ENCODE peak calls at places on chromosomes 12 and 14, in seven cellular contexts. One of them, this sample, is unnamed.
A peak's percentile ranks its signal among the peaks of the same experiment; 100 is the strongest.

GRCh38 chr12:131738196-131738595 is 27.3 kb downstream of the SFSWAP start:
- DNase-seq in mesendoderm: no peak
- DNase-seq in H1: no peak
- DNase-seq in H9: no peak
- DNase-seq in IMR-90: no peak
- DNase-seq in mesenchymal stem cell: no peak
- DNase-seq in neuronal stem cell: no peak
- DNase-seq in this sample: no peak

GRCh38 chr14:100842799-100843198 is 16.9 kb downstream of the MEG3 start:
- DNase-seq in mesendoderm: no peak
- DNase-seq in H1: no peak
- DNase-seq in H9: no peak
- DNase-seq in IMR-90: peak; percentile 95
- DNase-seq in mesenchymal stem cell: peak; percentile 98
- DNase-seq in neuronal stem cell: no peak
- DNase-seq in this sample: no peak

GRCh38 chr14:97442363-97442762 is 645.2 kb downstream of the VRK1 start:
- DNase-seq in mesendoderm: no peak
- DNase-seq in H1: no peak
- DNase-seq in H9: no peak
- DNase-seq in IMR-90: no peak
- DNase-seq in mesenchymal stem cell: no peak
- DNase-seq in neuronal stem cell: no peak
- DNase-seq in this sample: no peak

GRCh38 chr12:89019439-89020120 is 332.7 kb downstream of the DUSP6 start:
- DNase-seq in mesendoderm: peak; percentile 92
- DNase-seq in H1: peak; percentile 81
- DNase-seq in H9: peak; percentile 89
- DNase-seq in IMR-90: peak; percentile 88
- DNase-seq in mesenchymal stem cell: peak; percentile 87
- DNase-seq in neuronal stem cell: peak; percentile 76
- DNase-seq in this sample: peak; percentile 72

GRCh38 chr12:76460807-76461206 is 98.8 kb downstream of the OSBPL8 start:
- DNase-seq in mesendoderm: no peak
- DNase-seq in H1: no peak
- DNase-seq in H9: no peak
- DNase-seq in IMR-90: no peak
- DNase-seq in mesenchymal stem cell: no peak
- DNase-seq in neuronal stem cell: no peak
- DNase-seq in this sample: no peak

GRCh38 chr12:21972055-21972454 is 30.8 kb upstream of the ABCC9 start:
- DNase-seq in mesendoderm: no peak
- DNase-seq in H1: no peak
- DNase-seq in H9: no peak
- DNase-seq in IMR-90: peak; percentile 34
- DNase-seq in mesenchymal stem cell: no peak
- DNase-seq in neuronal stem cell: no peak
- DNase-seq in this sample: no peak

GRCh38 chr12:28367326-28367725 is 177.1 kb downstream of the CCDC91 start:
- DNase-seq in mesendoderm: no peak
- DNase-seq in H1: no peak
- DNase-seq in H9: no peak
- DNase-seq in IMR-90: no peak
- DNase-seq in mesenchymal stem cell: no peak
- DNase-seq in neuronal stem cell: no peak
- DNase-seq in this sample: no peak

GRCh38 chr14:43306053-43306452 is 1201.0 kb downstream of the FSCB start:
- DNase-seq in mesendoderm: no peak
- DNase-seq in H1: no peak
- DNase-seq in H9: no peak
- DNase-seq in IMR-90: no peak
- DNase-seq in mesenchymal stem cell: no peak
- DNase-seq in neuronal stem cell: no peak
- DNase-seq in this sample: no peak

GRCh38 chr12:87383705-87384104 is 645.5 kb downstream of the C12orf50 start:
- DNase-seq in mesendoderm: peak; percentile 42
- DNase-seq in H1: no peak
- DNase-seq in H9: no peak
- DNase-seq in IMR-90: peak; percentile 0
- DNase-seq in mesenchymal stem cell: no peak
- DNase-seq in neuronal stem cell: no peak
- DNase-seq in this sample: no peak

GRCh38 chr12:3152013-3152412 is 74.8 kb downstream of the TSPAN9 start:
- DNase-seq in mesendoderm: peak; percentile 92
- DNase-seq in H1: no peak
- DNase-seq in H9: peak; percentile 76
- DNase-seq in IMR-90: no peak
- DNase-seq in mesenchymal stem cell: peak; percentile 42
- DNase-seq in neuronal stem cell: no peak
- DNase-seq in this sample: no peak

GRCh38 chr14:90409209-90409730 is 12.4 kb downstream of the CALM1 start:
- DNase-seq in mesendoderm: no peak
- DNase-seq in H1: no peak
- DNase-seq in H9: no peak
- DNase-seq in IMR-90: peak; percentile 98
- DNase-seq in mesenchymal stem cell: peak; percentile 92
- DNase-seq in neuronal stem cell: no peak
- DNase-seq in this sample: no peak

GRCh38 chr12:99907210-99907609 is 77.5 kb downstream of the ANKS1B start:
- DNase-seq in mesendoderm: peak; percentile 7
- DNase-seq in H1: no peak
- DNase-seq in H9: no peak
- DNase-seq in IMR-90: no peak
- DNase-seq in mesenchymal stem cell: peak; percentile 16
- DNase-seq in neuronal stem cell: no peak
- DNase-seq in this sample: peak; percentile 60

GRCh38 chr12:130849561-130850417 is 10.7 kb upstream of the STX2 start:
- DNase-seq in mesendoderm: peak; percentile 92
- DNase-seq in H1: no peak
- DNase-seq in H9: peak; percentile 82
- DNase-seq in IMR-90: no peak
- DNase-seq in mesenchymal stem cell: no peak
- DNase-seq in neuronal stem cell: no peak
- DNase-seq in this sample: no peak

GRCh38 chr14:82501554-82501953 is 967.9 kb upstream of the SEL1L start:
- DNase-seq in mesendoderm: no peak
- DNase-seq in H1: no peak
- DNase-seq in H9: no peak
- DNase-seq in IMR-90: no peak
- DNase-seq in mesenchymal stem cell: no peak
- DNase-seq in neuronal stem cell: no peak
- DNase-seq in this sample: no peak

GRCh38 chr12:105954891-105955607 is 183.7 kb downstream of the NUAK1 start:
- DNase-seq in mesendoderm: no peak
- DNase-seq in H1: no peak
- DNase-seq in H9: no peak
- DNase-seq in IMR-90: peak; percentile 34
- DNase-seq in mesenchymal stem cell: peak; percentile 44
- DNase-seq in neuronal stem cell: no peak
- DNase-seq in this sample: peak; percentile 47

GRCh38 chr14:36672095-36672494 is 10.4 kb downstream of the PAX9 start:
- DNase-seq in mesendoderm: no peak
- DNase-seq in H1: no peak
- DNase-seq in H9: no peak
- DNase-seq in IMR-90: no peak
- DNase-seq in mesenchymal stem cell: no peak
- DNase-seq in neuronal stem cell: no peak
- DNase-seq in this sample: no peak

GRCh38 chr12:116604883-116605641 is 45.9 kb downstream of the MAP1LC3B2 start:
- DNase-seq in mesendoderm: no peak
- DNase-seq in H1: no peak
- DNase-seq in H9: no peak
- DNase-seq in IMR-90: no peak
- DNase-seq in mesenchymal stem cell: no peak
- DNase-seq in neuronal stem cell: no peak
- DNase-seq in this sample: no peak

GRCh38 chr12:113891737-113892520 is 74.2 kb downstream of the RBM19 start:
- DNase-seq in mesendoderm: no peak
- DNase-seq in H1: no peak
- DNase-seq in H9: no peak
- DNase-seq in IMR-90: no peak
- DNase-seq in mesenchymal stem cell: no peak
- DNase-seq in neuronal stem cell: no peak
- DNase-seq in this sample: peak; percentile 30

GRCh38 chr12:22687677-22688076 is 62.7 kb downstream of the ETNK1 start:
- DNase-seq in mesendoderm: no peak
- DNase-seq in H1: no peak
- DNase-seq in H9: no peak
- DNase-seq in IMR-90: peak; percentile 77
- DNase-seq in mesenchymal stem cell: peak; percentile 74
- DNase-seq in neuronal stem cell: no peak
- DNase-seq in this sample: no peak

GRCh38 chr12:56749364-56749763 is 2.8 kb downstream of the PRIM1 start:
- DNase-seq in mesendoderm: no peak
- DNase-seq in H1: no peak
- DNase-seq in H9: no peak
- DNase-seq in IMR-90: no peak
- DNase-seq in mesenchymal stem cell: no peak
- DNase-seq in neuronal stem cell: no peak
- DNase-seq in this sample: no peak

GRCh38 chr14:77040995-77041744 is 12.7 kb upstream of the IRF2BPL start:
- DNase-seq in mesendoderm: peak; percentile 55
- DNase-seq in H1: no peak
- DNase-seq in H9: no peak
- DNase-seq in IMR-90: no peak
- DNase-seq in mesenchymal stem cell: peak; percentile 33
- DNase-seq in neuronal stem cell: no peak
- DNase-seq in this sample: no peak

GRCh38 chr14:30496852-30497251 is 62.1 kb upstream of the G2E3 start:
- DNase-seq in mesendoderm: no peak
- DNase-seq in H1: no peak
- DNase-seq in H9: no peak
- DNase-seq in IMR-90: no peak
- DNase-seq in mesenchymal stem cell: no peak
- DNase-seq in neuronal stem cell: no peak
- DNase-seq in this sample: no peak

GRCh38 chr12:22282283-22282682 is 52.2 kb downstream of the ST8SIA1 start:
- DNase-seq in mesendoderm: no peak
- DNase-seq in H1: no peak
- DNase-seq in H9: no peak
- DNase-seq in IMR-90: peak; percentile 86
- DNase-seq in mesenchymal stem cell: peak; percentile 80
- DNase-seq in neuronal stem cell: no peak
- DNase-seq in this sample: peak; percentile 28

GRCh38 chr12:64256166-64256800 is 34.2 kb upstream of the KICS2 start:
- DNase-seq in mesendoderm: peak; percentile 57
- DNase-seq in H1: no peak
- DNase-seq in H9: no peak
- DNase-seq in IMR-90: peak; percentile 67
- DNase-seq in mesenchymal stem cell: peak; percentile 67
- DNase-seq in neuronal stem cell: peak; percentile 44
- DNase-seq in this sample: no peak

DNA sequence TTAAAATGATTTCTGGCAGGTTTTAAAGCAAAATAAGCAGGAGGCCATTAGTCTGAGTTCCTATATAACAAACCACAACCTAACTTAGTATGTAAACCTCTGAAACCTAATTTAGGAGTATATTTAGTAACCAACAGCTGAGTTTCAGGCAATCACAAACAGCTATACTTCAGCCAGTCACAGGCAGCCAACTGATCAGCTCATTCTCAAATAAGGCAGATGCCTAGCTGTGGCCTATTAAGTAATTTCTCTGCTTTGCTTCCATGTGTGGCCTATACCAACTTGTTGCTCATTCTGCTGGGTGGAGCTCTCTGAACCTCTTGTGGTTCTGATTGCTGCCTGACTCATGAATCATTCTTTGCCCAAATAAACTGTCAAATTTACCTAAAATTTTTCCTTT is 408.9 kb upstream of the FBXO33 start:
- DNase-seq in mesendoderm: no peak
- DNase-seq in H1: no peak
- DNase-seq in H9: no peak
- DNase-seq in IMR-90: no peak
- DNase-seq in mesenchymal stem cell: peak; percentile 23
- DNase-seq in neuronal stem cell: no peak
- DNase-seq in this sample: no peak
- H2BK5ac ChIP-seq in mesendoderm: no peak overlapping the region
- H2BK5ac ChIP-seq in H1: no peak overlapping the region
- H2BK5ac ChIP-seq in H9: no peak overlapping the region
- H2BK5ac ChIP-seq in IMR-90: no peak overlapping the region
- H2BK5ac ChIP-seq in mesenchymal stem cell: no peak overlapping the region
- H2BK5ac ChIP-seq in neuronal stem cell: no peak overlapping the region
- H2BK5ac ChIP-seq in this sample: no peak overlapping the region

DNA sequence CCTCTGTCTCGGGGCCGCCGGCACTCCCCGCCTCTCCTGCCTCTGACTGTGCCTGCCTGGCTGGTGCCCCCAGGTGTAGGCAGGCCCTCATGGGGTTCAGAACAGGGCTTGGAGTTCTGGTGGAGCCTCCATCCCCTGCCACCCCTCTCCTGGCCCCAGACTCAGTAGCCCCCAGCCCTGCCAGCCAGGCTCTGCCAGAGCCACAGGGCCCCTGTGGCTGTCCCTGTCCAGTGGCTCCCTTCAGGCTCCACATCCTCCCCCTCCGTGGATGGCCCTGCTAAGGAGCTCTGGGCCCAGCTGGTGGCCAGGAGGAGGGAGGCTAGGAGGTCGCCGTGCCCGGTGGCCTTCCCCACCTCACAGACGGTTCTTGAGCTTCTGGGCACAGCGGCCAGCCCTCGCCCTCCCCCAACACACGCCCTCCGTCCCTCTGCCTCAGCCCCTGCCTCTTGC is 12.5 kb downstream of the TRMT61A start:
- DNase-seq in mesendoderm: no peak
- DNase-seq in H1: no peak
- DNase-seq in H9: no peak
- DNase-seq in IMR-90: no peak
- DNase-seq in mesenchymal stem cell: no peak
- DNase-seq in neuronal stem cell: no peak
- DNase-seq in this sample: no peak
- H3K9ac ChIP-seq in mesendoderm: no peak overlapping the region
- H3K9ac ChIP-seq in H1: peak overlapping the region; percentile 48
- H3K9ac ChIP-seq in H9: no peak overlapping the region
- H3K9ac ChIP-seq in IMR-90: peak overlapping the region; percentile 17
- H3K9ac ChIP-seq in mesenchymal stem cell: peak overlapping the region; percentile 80
- H3K9ac ChIP-seq in neuronal stem cell: peak overlapping the region; percentile 85
- H3K9ac ChIP-seq in this sample: no peak overlapping the region

GRCh38 chr12:123490089-123490488 is 32.1 kb downstream of the SNRNP35 start:
- DNase-seq in mesendoderm: no peak
- DNase-seq in H1: no peak
- DNase-seq in H9: no peak
- DNase-seq in IMR-90: no peak
- DNase-seq in mesenchymal stem cell: no peak
- DNase-seq in neuronal stem cell: no peak
- DNase-seq in this sample: peak; percentile 68
- H3K4me1 ChIP-seq in mesendoderm: no peaks in the 10 kb centered on the region
- H3K4me1 ChIP-seq in H1: peaks cover 9% of the 10 kb centered on the region
- H3K4me1 ChIP-seq in H9: no peaks in the 10 kb centered on the region
- H3K4me1 ChIP-seq in IMR-90: peaks cover 4% of the 10 kb centered on the region
- H3K4me1 ChIP-seq in mesenchymal stem cell: peaks cover 10% of the 10 kb centered on the region
- H3K4me1 ChIP-seq in neuronal stem cell: peaks cover 9% of the 10 kb centered on the region
- H3K4me1 ChIP-seq in this sample: no peaks in the 10 kb centered on the region

DNA sequence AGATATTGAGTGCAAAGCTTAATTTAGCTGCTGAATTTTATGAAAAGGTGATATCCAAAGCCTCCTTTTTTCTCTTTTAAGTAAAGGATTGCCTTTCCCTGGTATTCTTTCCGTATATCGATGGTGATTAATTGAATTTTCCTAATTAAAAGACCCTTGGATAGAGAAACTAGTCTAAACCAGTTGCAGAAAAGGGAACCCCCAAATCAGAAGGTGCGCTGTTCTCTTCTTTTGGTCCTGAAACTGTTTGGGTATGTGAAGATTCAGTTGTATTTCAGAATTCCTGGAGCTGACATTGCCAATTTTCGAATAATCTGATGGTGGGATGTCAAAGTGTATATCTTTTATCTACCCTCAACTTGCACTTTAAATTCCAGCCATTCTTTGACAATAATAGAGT is 1.9 kb downstream of the GPHN start:
- DNase-seq in mesendoderm: no peak
- DNase-seq in H1: no peak
- DNase-seq in H9: no peak
- DNase-seq in IMR-90: no peak
- DNase-seq in mesenchymal stem cell: peak; percentile 9
- DNase-seq in neuronal stem cell: no peak
- DNase-seq in this sample: no peak
- H2BK5ac ChIP-seq in mesendoderm: no peak overlapping the region
- H2BK5ac ChIP-seq in H1: no peak overlapping the region
- H2BK5ac ChIP-seq in H9: no peak overlapping the region
- H2BK5ac ChIP-seq in IMR-90: no peak overlapping the region
- H2BK5ac ChIP-seq in mesenchymal stem cell: no peak overlapping the region
- H2BK5ac ChIP-seq in neuronal stem cell: no peak overlapping the region
- H2BK5ac ChIP-seq in this sample: no peak overlapping the region

This sample was measured in trophoblast cell.